ENCODE peak calls at places on chromosomes 16 and 17, in six cellular contexts. U is Panc1; M is HCEC 1CT; Q is EL; E is NAMALWA; S is activated CD4-positive, CD25-positive, alpha-beta regulatory T cell. R is an unnamed sample.

GRCh38 chr16:27969574-27969973 is 93.9 kb downstream of the GSG1L start:
- DNase-seq in E (no peak), U (no peak), Q (no peak), S (no peak), M (peak; percentile 42), R (no peak)

GRCh38 chr16:5502467-5502869 is 404.9 kb upstream of the EEF2KMT start:
- DNase-seq in S (no peak), Q (no peak), M (no peak), U (no peak), E (peak; percentile 40), R (no peak)

GRCh38 chr16:86549076-86549892 is 5.8 kb downstream of the MTHFSD start:
- DNase-seq in Q (no peak), U (no peak), M (no peak), E (no peak), S (no peak), R (no peak)

GRCh38 chr17:1474402-1475189 is 17.9 kb downstream of the MYO1C start:
- DNase-seq in Q (no peak), S (no peak), E (peak; percentile 50), U (no peak), M (no peak), R (no peak)

GRCh38 chr16:20875358-20875656 is 24.9 kb downstream of the DCUN1D3 start:
- DNase-seq in M (no peak), Q (no peak), E (peak; percentile 3), U (no peak), S (no peak), R (no peak)

GRCh38 chr17:42660692-42661345 is 1.7 kb downstream of the TUBG2 start:
- DNase-seq in Q (peak; percentile 88), S (no peak), U (no peak), E (no peak), M (peak; percentile 82), R (peak; percentile 70)

GRCh38 chr17:7824021-7824924 is 9.7 kb upstream of the KDM6B start:
- DNase-seq in Q (no peak), U (no peak), S (no peak), E (no peak), M (no peak), R (no peak)

GRCh38 chr17:41527076-41528023 is 758 bp downstream of the KRT19 start:
- DNase-seq in M (no peak), E (no peak), S (no peak), Q (peak; percentile 33), U (no peak), R (peak; percentile 55)

GRCh38 chr17:65627892-65628622 is 66.6 kb upstream of the AXIN2 start:
- DNase-seq in Q (peak; percentile 74), E (no peak), U (peak; percentile 27), M (peak; percentile 82), S (no peak), R (peak; percentile 55)

GRCh38 chr16:3650631-3651265 is 3.7 kb upstream of the DNASE1 start:
- DNase-seq in M (no peak), U (no peak), S (no peak), E (no peak), Q (no peak), R (no peak)

GRCh38 chr17:82031303-82031884 is at the start of gene RAC3:
- DNase-seq in M (peak; percentile 43), E (no peak), Q (peak; percentile 41), U (no peak), S (no peak), R (peak; percentile 72)

GRCh38 chr17:8072727-8073461 is 14.6 kb downstream of the ALOX12B start:
- DNase-seq in S (no peak), Q (no peak), E (no peak), M (no peak), U (no peak), R (peak; percentile 45)

GRCh38 chr17:7886227-7887037 is 2.2 kb upstream of the CHD3 start:
- DNase-seq in M (peak; percentile 42), U (no peak), Q (peak; percentile 39), E (peak; percentile 52), S (no peak), R (peak; percentile 27)

GRCh38 chr17:40497704-40498103 is 3.7 kb downstream of the TNS4 start:
- DNase-seq in E (no peak), S (no peak), M (peak; percentile 52), U (no peak), Q (peak; percentile 70), R (peak; percentile 52)

GRCh38 chr16:5073279-5073629 is 1.6 kb downstream of the ALG1 start:
- DNase-seq in S (no peak), U (no peak), Q (peak; percentile 21), E (no peak), M (peak; percentile 59), R (no peak)

GRCh38 chr16:70754874-70755600 is 45.9 kb downstream of the VAC14 start:
- DNase-seq in E (no peak), S (no peak), Q (no peak), M (no peak), U (no peak), R (no peak)

GRCh38 chr17:31581022-31581483 is 189.6 kb downstream of the RAB11FIP4 start:
- DNase-seq in M (peak; percentile 75), S (no peak), U (no peak), Q (peak; percentile 96), E (no peak), R (peak; percentile 71)

GRCh38 chr17:13940858-13941665 is 128.2 kb upstream of the COX10 start:
- DNase-seq in S (no peak), Q (peak; percentile 80), U (no peak), M (peak; percentile 84), E (peak; percentile 47), R (no peak)

GRCh38 chr16:86157616-86158247 is 258.8 kb downstream of the IRF8 start:
- DNase-seq in Q (no peak), S (no peak), U (no peak), M (no peak), E (no peak), R (no peak)

GRCh38 chr17:51948128-51948527 is 210.4 kb downstream of the CA10 start:
- DNase-seq in U (no peak), M (no peak), S (no peak), E (no peak), Q (peak; percentile 34), R (no peak)

GRCh38 chr17:42249681-42250446 is 26.3 kb downstream of the STAT5B start:
- DNase-seq in Q (no peak), M (no peak), S (no peak), E (no peak), U (no peak), R (no peak)

GRCh38 chr16:50856991-50857390 is 115.1 kb downstream of the CYLD start:
- DNase-seq in U (no peak), S (no peak), Q (no peak), E (no peak), M (no peak), R (no peak)

GRCh38 chr17:75277664-75278071 is 6.6 kb upstream of the MIF4GD start:
- DNase-seq in Q (peak; percentile 76), M (no peak), U (no peak), E (no peak), S (no peak), R (peak; percentile 87)

GRCh38 chr17:6489016-6489550 is 44.8 kb downstream of the PIMREG start:
- DNase-seq in E (no peak), S (no peak), M (no peak), U (no peak), Q (no peak), R (no peak)

GRCh38 chr16:78443780-78444422 is 344.4 kb downstream of the WWOX start:
- DNase-seq in S (no peak), M (no peak), E (no peak), Q (no peak), U (no peak), R (no peak)

GRCh38 chr16:48906076-48906475 is 296.1 kb upstream of the N4BP1 start:
- DNase-seq in E (no peak), U (no peak), M (no peak), S (no peak), Q (no peak), R (no peak)

GRCh38 chr17:15929941-15930340 is 15.0 kb upstream of the ADORA2B start:
- DNase-seq in U (no peak), Q (no peak), M (no peak), S (no peak), E (no peak), R (no peak)

GRCh38 chr17:3845361-3845753 is 689 bp downstream of the NCBP3 start:
- DNase-seq in U (no peak), M (peak; percentile 14), Q (peak; percentile 41), E (peak; percentile 45), S (no peak), R (peak; percentile 52)

GRCh38 chr17:13102477-13102876 is 84.7 kb upstream of the ELAC2 start:
- DNase-seq in S (no peak), E (no peak), M (no peak), U (no peak), Q (no peak), R (no peak)

GRCh38 chr17:17723354-17724261 is 42.4 kb downstream of the RAI1 start:
- DNase-seq in S (no peak), M (peak; percentile 70), E (no peak), Q (peak; percentile 85), U (no peak), R (peak; percentile 87)

GRCh38 chr16:12417830-12418229 is 385.9 kb downstream of the CPPED1 start:
- DNase-seq in M (no peak), S (no peak), U (no peak), Q (no peak), E (no peak), R (no peak)

GRCh38 chr17:15651583-15652110 is 32.1 kb upstream of the FBXW10B start:
- DNase-seq in Q (peak; percentile 100), E (peak; percentile 55), S (no peak), U (peak; percentile 98), M (peak; percentile 99), R (peak; percentile 95)

GRCh38 chr16:72958522-72959076 is 89.3 kb downstream of the ZFHX3 start:
- DNase-seq in S (no peak), Q (no peak), U (no peak), E (no peak), M (no peak), R (no peak)

GRCh38 chr17:58306131-58306951 is 22.3 kb downstream of the TSPOAP1 start:
- DNase-seq in E (no peak), U (no peak), M (no peak), Q (no peak), S (no peak), R (no peak)

R was measured in AG20443.